ENCODE peak calls at places on chromosomes 13 and 19, in seven cellular contexts. W is tibial nerve; S is WERI-Rb-1; R is ascending aorta; G is aorta; U is CD8-positive, alpha-beta T cell; J is left ventricle myocardium inferior. N is an unnamed sample.

GRCh38 chr19:35793381-35794165 is 18.2 kb downstream of the ARHGAP33 start:
- DNase-seq in W (no peak), S (no peak), R (no peak), G (no peak), U (no peak), J (no peak), N (no peak)

GRCh38 chr19:44903602-44904425 is 1.8 kb upstream of the APOE start:
- DNase-seq in W (peak; percentile 70), S (peak; percentile 66), R (peak; percentile 88), G (peak; percentile 75), U (peak; percentile 58), J (peak; percentile 74), N (peak; percentile 25)

GRCh38 chr19:54312436-54313362 is at the start of gene LILRA5:
- DNase-seq in W (no peak), S (no peak), R (no peak), G (peak; percentile 70), U (no peak), J (peak; percentile 50), N (peak; percentile 12)

GRCh38 chr19:4971424-4971793 is 2.5 kb downstream of the KDM4B start:
- DNase-seq in W (no peak), S (peak; percentile 88), R (no peak), G (no peak), U (no peak), J (no peak), N (peak; percentile 64)

GRCh38 chr13:27043013-27043412 is 128.6 kb downstream of the USP12 start:
- DNase-seq in W (no peak), S (no peak), R (peak; percentile 72), G (no peak), U (no peak), J (no peak), N (no peak)

GRCh38 chr13:47859129-47859528 is 141.9 kb downstream of the SUCLA2 start:
- DNase-seq in W (no peak), S (no peak), R (no peak), G (no peak), U (no peak), J (no peak), N (no peak)

GRCh38 chr13:63455938-63456337 is 2040.3 kb upstream of the PCDH20 start:
- DNase-seq in W (no peak), S (no peak), R (no peak), G (no peak), U (no peak), J (no peak), N (no peak)

GRCh38 chr13:113742000-113742441 is 17.0 kb upstream of the TMEM255B start:
- DNase-seq in W (no peak), S (peak; percentile 82), R (no peak), G (peak; percentile 78), U (peak; percentile 37), J (no peak), N (no peak)

GRCh38 chr19:7869453-7869909 is 4.7 kb downstream of the PRR36 start:
- DNase-seq in W (no peak), S (no peak), R (no peak), G (no peak), U (peak; percentile 76), J (peak; percentile 49), N (peak; percentile 34)

GRCh38 chr13:46797468-46798237 is 692 bp upstream of the ESD start:
- DNase-seq in W (no peak), S (no peak), R (no peak), G (no peak), U (no peak), J (no peak), N (no peak)

GRCh38 chr13:25881946-25882574 is 169.8 kb downstream of the SHISA2 start:
- DNase-seq in W (no peak), S (peak; percentile 68), R (no peak), G (no peak), U (no peak), J (no peak), N (no peak)

GRCh38 chr13:97223711-97224461 is 1.8 kb downstream of the MBNL2 start:
- DNase-seq in W (no peak), S (peak; percentile 60), R (peak; percentile 87), G (no peak), U (no peak), J (peak; percentile 29), N (peak; percentile 59)

GRCh38 chr13:33347866-33348265 is 62.3 kb upstream of the STARD13 start:
- DNase-seq in W (no peak), S (no peak), R (no peak), G (peak; percentile 50), U (no peak), J (no peak), N (no peak)

GRCh38 chr19:6064016-6064702 is 46.1 kb downstream of the RFX2 start:
- DNase-seq in W (no peak), S (no peak), R (peak; percentile 64), G (no peak), U (no peak), J (no peak), N (no peak)

GRCh38 chr13:100675660-100676129 is 1.1 kb upstream of the TMTC4 start:
- DNase-seq in W (no peak), S (no peak), R (no peak), G (no peak), U (no peak), J (no peak), N (no peak)

GRCh38 chr19:1626417-1627010 is 21.3 kb upstream of the UQCR11 start:
- DNase-seq in W (no peak), S (no peak), R (no peak), G (no peak), U (no peak), J (no peak), N (no peak)

GRCh38 chr13:48532146-48532472 is 771 bp downstream of the RCBTB2 start:
- DNase-seq in W (no peak), S (no peak), R (no peak), G (no peak), U (no peak), J (no peak), N (no peak)

GRCh38 chr13:101869553-101869952 is 417.1 kb downstream of the ITGBL1 start:
- DNase-seq in W (no peak), S (no peak), R (no peak), G (no peak), U (no peak), J (no peak), N (no peak)

GRCh38 chr19:44346556-44346955 is 9.9 kb downstream of the ZNF112 start:
- DNase-seq in W (no peak), S (no peak), R (no peak), G (no peak), U (no peak), J (no peak), N (no peak)

GRCh38 chr13:110616103-110617101 is 1.1 kb downstream of the NAXD start:
- DNase-seq in W (no peak), S (peak; percentile 51), R (peak; percentile 72), G (no peak), U (peak; percentile 29), J (no peak), N (peak; percentile 51)

GRCh38 chr19:10104665-10105221 is 1.4 kb upstream of the PPAN start:
- DNase-seq in W (no peak), S (no peak), R (no peak), G (no peak), U (peak; percentile 89), J (no peak), N (no peak)

GRCh38 chr13:105346141-105346766 is 1189.2 kb downstream of the EFNB2 start:
- DNase-seq in W (no peak), S (no peak), R (no peak), G (no peak), U (no peak), J (no peak), N (no peak)

GRCh38 chr13:54989418-54989817 is 1960.8 kb downstream of the OLFM4 start:
- DNase-seq in W (no peak), S (no peak), R (no peak), G (no peak), U (no peak), J (no peak), N (no peak)

DNA sequence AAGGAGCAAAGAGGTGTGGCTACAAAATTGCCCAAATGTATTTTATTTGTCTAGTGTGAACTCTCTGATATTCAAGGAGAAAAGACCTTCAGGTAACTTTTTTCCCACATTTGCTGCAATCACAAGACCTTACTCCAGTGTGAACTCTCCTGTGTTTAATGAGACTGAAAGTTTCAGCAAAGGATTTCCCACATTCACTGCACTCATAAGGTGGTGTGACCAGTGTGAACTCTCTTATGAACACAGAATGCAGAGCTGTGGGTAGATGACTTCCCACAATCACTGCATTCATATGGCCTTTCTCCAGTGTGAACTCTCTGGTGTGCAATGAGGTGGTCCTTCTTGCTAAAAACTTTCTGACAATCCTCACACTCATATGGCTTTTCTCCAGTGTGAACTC is 16.4 kb downstream of the ZNF814 start:
- DNase-seq in W (no peak), S (no peak), R (no peak), G (no peak), U (no peak), J (no peak), N (no peak)
- H3K9me3 ChIP-seq in W (peaks cover 3% of the 10 kb centered on the region), S (peaks cover 3% of the 10 kb centered on the region), R (peaks cover 97% of the 10 kb centered on the region), G (peaks cover 34% of the 10 kb centered on the region), U (peaks cover 66% of the 10 kb centered on the region), J (peaks cover 97% of the 10 kb centered on the region), N (peaks cover 26% of the 10 kb centered on the region)

GRCh38 chr19:57110592-57111328 is 9.0 kb upstream of the USP29 start:
- DNase-seq in W (no peak), S (no peak), R (no peak), G (no peak), U (no peak), J (no peak), N (no peak)
- H3K9me3 ChIP-seq in W (no peaks in the 10 kb centered on the region), S (peaks cover 44% of the 10 kb centered on the region), R (peaks cover 34% of the 10 kb centered on the region), G (peaks cover 4% of the 10 kb centered on the region), U (peaks cover 9% of the 10 kb centered on the region), J (peaks cover 78% of the 10 kb centered on the region), N (no peaks in the 10 kb centered on the region)

DNA sequence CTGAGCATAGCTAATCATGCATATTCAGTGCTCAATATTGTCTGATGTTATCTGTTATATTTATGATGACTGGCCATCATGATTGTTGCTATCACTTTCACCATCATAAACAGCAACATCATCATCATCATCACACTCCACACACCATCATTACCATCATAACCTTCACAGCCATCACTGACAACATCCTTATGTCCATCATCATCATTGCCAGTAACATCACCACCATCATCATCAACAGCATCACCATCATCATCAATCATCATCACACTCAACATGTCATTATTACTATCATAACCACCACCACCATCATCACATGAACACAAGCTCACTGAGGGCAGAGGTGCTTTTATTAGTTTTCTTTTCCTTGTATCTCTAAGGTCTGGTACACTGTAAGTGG is 75.9 kb downstream of the MBD3L1 start:
- DNase-seq in W (no peak), S (no peak), R (no peak), G (no peak), U (no peak), J (no peak), N (no peak)
- H3K9me3 ChIP-seq in W (no peaks in the 10 kb centered on the region), S (no peaks in the 10 kb centered on the region), R (no peaks in the 10 kb centered on the region), G (no peaks in the 10 kb centered on the region), U (no peaks in the 10 kb centered on the region), J (peaks cover 8% of the 10 kb centered on the region), N (no peaks in the 10 kb centered on the region)

GRCh38 chr13:80408270-80408669 is 67.3 kb upstream of the SPRY2 start:
- DNase-seq in W (no peak), S (peak; percentile 9), R (no peak), G (no peak), U (no peak), J (no peak), N (no peak)

GRCh38 chr13:80419416-80419815 is 78.5 kb upstream of the SPRY2 start:
- DNase-seq in W (no peak), S (no peak), R (no peak), G (no peak), U (no peak), J (no peak), N (no peak)

DNA sequence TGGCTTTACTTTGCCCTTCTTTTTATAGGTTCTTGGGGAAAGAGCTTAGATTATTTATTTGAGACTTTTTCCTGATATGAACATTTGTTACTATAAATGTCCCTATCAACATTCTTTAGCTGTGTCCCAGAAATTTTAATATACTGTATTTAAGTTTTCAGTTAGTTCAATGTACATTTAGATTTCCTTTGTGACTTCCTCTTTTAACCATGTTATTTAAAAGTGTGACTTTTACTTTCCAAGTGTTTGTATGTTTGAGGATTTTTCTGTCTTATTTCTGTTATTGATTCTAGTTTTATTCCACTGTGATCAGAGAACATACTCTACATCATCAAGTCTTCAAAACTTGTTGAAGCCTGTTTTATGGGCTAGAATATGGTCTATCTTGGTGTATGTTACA is 72.7 kb upstream of the SPRY2 start:
- DNase-seq in W (no peak), S (no peak), R (no peak), G (no peak), U (no peak), J (no peak), N (no peak)
- H3K9me3 ChIP-seq in W (no peaks in the 10 kb centered on the region), S (no peaks in the 10 kb centered on the region), R (no peaks in the 10 kb centered on the region), G (no peaks in the 10 kb centered on the region), U (no peaks in the 10 kb centered on the region), J (peaks cover 17% of the 10 kb centered on the region), N (no peaks in the 10 kb centered on the region)